ENCODE peak calls at places on chromosomes 1 and 21, in nine cellular contexts. One of them, this sample, is unnamed.

GRCh38 chr1:219745070-219745469 is 132.2 kb upstream of the ZC3H11B start:
- DNase-seq in right atrium auricular region: no peak
- DNase-seq in fibroblast of lung: peak; percentile 86
- DNase-seq in brain microvascular endothelial cell: peak; percentile 70
- DNase-seq in IMR-90: no peak
- DNase-seq in trophoblast cell: no peak
- DNase-seq in NT2/D1: no peak
- DNase-seq in upper lobe of right lung: no peak
- DNase-seq in tibial nerve: no peak
- DNase-seq in this sample: no peak

GRCh38 chr21:42307106-42307505 is 8.1 kb downstream of the TFF3 start:
- DNase-seq in right atrium auricular region: no peak
- DNase-seq in fibroblast of lung: no peak
- DNase-seq in brain microvascular endothelial cell: no peak
- DNase-seq in IMR-90: no peak
- DNase-seq in trophoblast cell: no peak
- DNase-seq in NT2/D1: no peak
- DNase-seq in upper lobe of right lung: no peak
- DNase-seq in tibial nerve: no peak
- DNase-seq in this sample: no peak

GRCh38 chr1:164440222-164440621 is 118.8 kb upstream of the PBX1 start:
- DNase-seq in right atrium auricular region: no peak
- DNase-seq in fibroblast of lung: peak; percentile 11
- DNase-seq in brain microvascular endothelial cell: peak; percentile 18
- DNase-seq in IMR-90: no peak
- DNase-seq in trophoblast cell: peak; percentile 3
- DNase-seq in NT2/D1: no peak
- DNase-seq in upper lobe of right lung: no peak
- DNase-seq in tibial nerve: no peak
- DNase-seq in this sample: peak; percentile 35

GRCh38 chr1:156705918-156706646 is 699 bp upstream of the CRABP2 start:
- DNase-seq in right atrium auricular region: peak; percentile 66
- DNase-seq in fibroblast of lung: peak; percentile 56
- DNase-seq in brain microvascular endothelial cell: no peak
- DNase-seq in IMR-90: peak; percentile 34
- DNase-seq in trophoblast cell: peak; percentile 77
- DNase-seq in NT2/D1: peak; percentile 93
- DNase-seq in upper lobe of right lung: no peak
- DNase-seq in tibial nerve: peak; percentile 49
- DNase-seq in this sample: peak; percentile 96

GRCh38 chr21:34796518-34797201 is 127.9 kb downstream of the CLIC6 start:
- DNase-seq in right atrium auricular region: no peak
- DNase-seq in fibroblast of lung: no peak
- DNase-seq in brain microvascular endothelial cell: no peak
- DNase-seq in IMR-90: no peak
- DNase-seq in trophoblast cell: no peak
- DNase-seq in NT2/D1: no peak
- DNase-seq in upper lobe of right lung: no peak
- DNase-seq in tibial nerve: no peak
- DNase-seq in this sample: peak; percentile 60

GRCh38 chr1:24963943-24964677 is 34.0 kb upstream of the RUNX3 start:
- DNase-seq in right atrium auricular region: no peak
- DNase-seq in fibroblast of lung: peak; percentile 23
- DNase-seq in brain microvascular endothelial cell: no peak
- DNase-seq in IMR-90: no peak
- DNase-seq in trophoblast cell: no peak
- DNase-seq in NT2/D1: no peak
- DNase-seq in upper lobe of right lung: no peak
- DNase-seq in tibial nerve: no peak
- DNase-seq in this sample: peak; percentile 43

GRCh38 chr1:74468982-74469603 is 43.3 kb downstream of the LRRC53 start:
- DNase-seq in right atrium auricular region: no peak
- DNase-seq in fibroblast of lung: peak; percentile 39
- DNase-seq in brain microvascular endothelial cell: no peak
- DNase-seq in IMR-90: peak; percentile 56
- DNase-seq in trophoblast cell: peak; percentile 80
- DNase-seq in NT2/D1: peak; percentile 52
- DNase-seq in upper lobe of right lung: no peak
- DNase-seq in tibial nerve: no peak
- DNase-seq in this sample: peak; percentile 48

GRCh38 chr1:85952460-85952859 is 204.1 kb downstream of the COL24A1 start:
- DNase-seq in right atrium auricular region: no peak
- DNase-seq in fibroblast of lung: no peak
- DNase-seq in brain microvascular endothelial cell: no peak
- DNase-seq in IMR-90: peak; percentile 6
- DNase-seq in trophoblast cell: no peak
- DNase-seq in NT2/D1: no peak
- DNase-seq in upper lobe of right lung: no peak
- DNase-seq in tibial nerve: no peak
- DNase-seq in this sample: no peak

GRCh38 chr1:87045757-87046422 is 131.5 kb downstream of the HS2ST1 start:
- DNase-seq in right atrium auricular region: no peak
- DNase-seq in fibroblast of lung: peak; percentile 63
- DNase-seq in brain microvascular endothelial cell: peak; percentile 13
- DNase-seq in IMR-90: peak; percentile 59
- DNase-seq in trophoblast cell: no peak
- DNase-seq in NT2/D1: no peak
- DNase-seq in upper lobe of right lung: no peak
- DNase-seq in tibial nerve: no peak
- DNase-seq in this sample: no peak

GRCh38 chr1:17365271-17365670 is 6.7 kb upstream of the PADI6 start:
- DNase-seq in right atrium auricular region: no peak
- DNase-seq in fibroblast of lung: no peak
- DNase-seq in brain microvascular endothelial cell: no peak
- DNase-seq in IMR-90: no peak
- DNase-seq in trophoblast cell: peak; percentile 8
- DNase-seq in NT2/D1: no peak
- DNase-seq in upper lobe of right lung: no peak
- DNase-seq in tibial nerve: no peak
- DNase-seq in this sample: no peak

GRCh38 chr1:31872658-31873636 is 57.1 kb upstream of the SPOCD1 start:
- DNase-seq in right atrium auricular region: no peak
- DNase-seq in fibroblast of lung: no peak
- DNase-seq in brain microvascular endothelial cell: no peak
- DNase-seq in IMR-90: no peak
- DNase-seq in trophoblast cell: no peak
- DNase-seq in NT2/D1: no peak
- DNase-seq in upper lobe of right lung: no peak
- DNase-seq in tibial nerve: no peak
- DNase-seq in this sample: no peak

GRCh38 chr1:168729405-168729802 is 398 bp upstream of the DPT start:
- DNase-seq in right atrium auricular region: no peak
- DNase-seq in fibroblast of lung: no peak
- DNase-seq in brain microvascular endothelial cell: no peak
- DNase-seq in IMR-90: no peak
- DNase-seq in trophoblast cell: no peak
- DNase-seq in NT2/D1: no peak
- DNase-seq in upper lobe of right lung: no peak
- DNase-seq in tibial nerve: no peak
- DNase-seq in this sample: no peak

GRCh38 chr1:168731244-168731643 is 2.2 kb upstream of the DPT start:
- DNase-seq in right atrium auricular region: no peak
- DNase-seq in fibroblast of lung: no peak
- DNase-seq in brain microvascular endothelial cell: no peak
- DNase-seq in IMR-90: no peak
- DNase-seq in trophoblast cell: peak; percentile 70
- DNase-seq in NT2/D1: no peak
- DNase-seq in upper lobe of right lung: no peak
- DNase-seq in tibial nerve: no peak
- DNase-seq in this sample: no peak

GRCh38 chr1:168726719-168727118 is 2.3 kb downstream of the DPT start:
- DNase-seq in right atrium auricular region: no peak
- DNase-seq in fibroblast of lung: no peak
- DNase-seq in brain microvascular endothelial cell: no peak
- DNase-seq in IMR-90: no peak
- DNase-seq in trophoblast cell: no peak
- DNase-seq in NT2/D1: no peak
- DNase-seq in upper lobe of right lung: no peak
- DNase-seq in tibial nerve: no peak
- DNase-seq in this sample: no peak

GRCh38 chr1:168726311-168726710 is 2.7 kb downstream of the DPT start:
- DNase-seq in right atrium auricular region: no peak
- DNase-seq in fibroblast of lung: peak; percentile 10
- DNase-seq in brain microvascular endothelial cell: no peak
- DNase-seq in IMR-90: no peak
- DNase-seq in trophoblast cell: no peak
- DNase-seq in NT2/D1: no peak
- DNase-seq in upper lobe of right lung: no peak
- DNase-seq in tibial nerve: no peak
- DNase-seq in this sample: no peak

DNA sequence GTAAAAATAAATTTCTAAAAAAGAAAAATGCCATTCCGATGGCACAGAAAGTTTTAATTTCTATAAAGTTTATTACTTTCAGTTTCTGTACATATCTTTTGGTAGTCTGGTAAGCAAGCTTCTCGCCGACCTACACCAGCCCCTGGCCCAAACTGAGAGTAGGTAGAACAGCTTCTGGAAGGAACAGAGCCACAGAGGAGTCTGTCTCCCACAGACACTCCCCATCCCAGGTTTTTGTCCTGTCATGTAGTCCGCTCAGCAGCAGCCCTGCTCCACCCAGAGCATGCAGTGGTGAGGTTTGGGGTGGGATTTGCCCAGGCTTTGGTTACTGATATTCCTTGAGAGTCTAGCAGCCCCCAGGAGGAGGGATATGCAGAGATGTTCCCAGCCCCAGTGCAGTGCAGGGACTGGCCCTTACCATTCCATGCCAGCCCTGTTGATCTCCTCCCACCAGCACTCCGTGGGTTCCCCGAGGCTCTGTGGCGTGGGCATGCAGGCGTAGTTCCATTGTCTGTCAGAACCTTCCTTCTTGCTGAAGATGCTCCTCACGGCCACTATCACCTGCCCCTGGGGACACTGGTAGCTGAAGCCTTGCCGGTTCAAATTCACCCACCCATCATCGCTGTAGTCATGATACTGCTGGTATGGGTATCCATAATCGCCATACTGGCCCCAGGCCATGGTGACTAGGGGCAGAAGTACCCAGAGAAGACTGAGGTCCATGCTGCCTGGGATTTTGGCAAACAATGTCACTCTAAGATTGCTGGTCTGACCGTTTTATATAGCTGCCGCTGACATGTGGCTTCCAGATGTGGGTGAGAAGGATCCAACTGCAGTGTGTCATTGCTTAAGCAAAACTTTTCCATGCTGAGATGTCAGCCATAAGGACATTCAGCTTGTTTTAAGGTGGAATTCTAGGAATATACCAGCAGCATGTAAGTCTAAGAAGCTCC is at the start of gene DPT:
- DNase-seq in right atrium auricular region: peak; percentile 74
- DNase-seq in fibroblast of lung: peak; percentile 71
- DNase-seq in brain microvascular endothelial cell: no peak
- DNase-seq in IMR-90: peak; percentile 9
- DNase-seq in trophoblast cell: peak; percentile 81
- DNase-seq in NT2/D1: no peak
- DNase-seq in upper lobe of right lung: no peak
- DNase-seq in tibial nerve: peak; percentile 50
- DNase-seq in this sample: no peak
- H3K4me3 ChIP-seq in right atrium auricular region: peak within 1 kb of the TSS; percentile 32
- H3K4me3 ChIP-seq in fibroblast of lung: peak within 1 kb of the TSS; percentile 42
- H3K4me3 ChIP-seq in brain microvascular endothelial cell: no peak within 1 kb of the TSS
- H3K4me3 ChIP-seq in IMR-90: no peak within 1 kb of the TSS
- H3K4me3 ChIP-seq in trophoblast cell: no peak within 1 kb of the TSS
- H3K4me3 ChIP-seq in NT2/D1: no peak within 1 kb of the TSS
- H3K4me3 ChIP-seq in upper lobe of right lung: peak within 1 kb of the TSS; percentile 37
- H3K4me3 ChIP-seq in tibial nerve: no peak within 1 kb of the TSS
- H3K4me3 ChIP-seq in this sample: no peak within 1 kb of the TSS

DNA sequence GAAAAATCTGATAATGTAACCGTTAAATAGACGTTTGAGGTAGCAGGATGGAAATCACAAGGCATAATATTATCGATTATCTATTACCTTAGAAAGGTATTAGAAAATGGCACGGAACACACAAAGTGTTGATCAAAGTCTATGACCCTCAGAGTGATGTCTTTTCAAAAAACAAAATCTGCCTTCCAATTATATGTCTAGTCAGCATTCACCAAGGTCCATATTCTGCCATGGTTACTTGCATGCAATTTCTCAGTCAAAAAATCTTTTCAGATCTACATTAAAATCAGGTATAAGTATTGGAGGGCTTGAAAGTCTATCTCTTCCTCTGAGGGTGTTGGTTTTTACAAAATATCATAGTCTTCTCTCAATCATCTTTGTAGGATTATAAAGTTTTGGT is 81.9 kb downstream of the KCTD3 start:
- DNase-seq in right atrium auricular region: no peak
- DNase-seq in fibroblast of lung: no peak
- DNase-seq in brain microvascular endothelial cell: no peak
- DNase-seq in IMR-90: no peak
- DNase-seq in trophoblast cell: no peak
- DNase-seq in NT2/D1: no peak
- DNase-seq in upper lobe of right lung: no peak
- DNase-seq in tibial nerve: no peak
- DNase-seq in this sample: no peak
- H3K36me3 ChIP-seq in right atrium auricular region: no peaks in the 10 kb centered on the region
- H3K36me3 ChIP-seq in fibroblast of lung: no peaks in the 10 kb centered on the region
- H3K36me3 ChIP-seq in brain microvascular endothelial cell: no peaks in the 10 kb centered on the region
- H3K36me3 ChIP-seq in IMR-90: no peaks in the 10 kb centered on the region
- H3K36me3 ChIP-seq in trophoblast cell: no peaks in the 10 kb centered on the region
- H3K36me3 ChIP-seq in NT2/D1: no peaks in the 10 kb centered on the region
- H3K36me3 ChIP-seq in upper lobe of right lung: no peaks in the 10 kb centered on the region
- H3K36me3 ChIP-seq in tibial nerve: no peaks in the 10 kb centered on the region
- H3K36me3 ChIP-seq in this sample: no peaks in the 10 kb centered on the region

GRCh38 chr1:3281735-3282134 is 172.7 kb upstream of the ARHGEF16 start:
- DNase-seq in right atrium auricular region: no peak
- DNase-seq in fibroblast of lung: no peak
- DNase-seq in brain microvascular endothelial cell: no peak
- DNase-seq in IMR-90: no peak
- DNase-seq in trophoblast cell: no peak
- DNase-seq in NT2/D1: no peak
- DNase-seq in upper lobe of right lung: no peak
- DNase-seq in tibial nerve: no peak
- DNase-seq in this sample: no peak
- H3K27me3 ChIP-seq in right atrium auricular region: no peaks in the 10 kb centered on the region
- H3K27me3 ChIP-seq in fibroblast of lung: no peaks in the 10 kb centered on the region
- H3K27me3 ChIP-seq in brain microvascular endothelial cell: no peaks in the 10 kb centered on the region
- H3K27me3 ChIP-seq in IMR-90: peaks cover 10% of the 10 kb centered on the region
- H3K27me3 ChIP-seq in trophoblast cell: no peaks in the 10 kb centered on the region
- H3K27me3 ChIP-seq in NT2/D1: no peaks in the 10 kb centered on the region
- H3K27me3 ChIP-seq in upper lobe of right lung: no peaks in the 10 kb centered on the region
- H3K27me3 ChIP-seq in tibial nerve: no peaks in the 10 kb centered on the region
- H3K27me3 ChIP-seq in this sample: peaks cover 2% of the 10 kb centered on the region

DNA sequence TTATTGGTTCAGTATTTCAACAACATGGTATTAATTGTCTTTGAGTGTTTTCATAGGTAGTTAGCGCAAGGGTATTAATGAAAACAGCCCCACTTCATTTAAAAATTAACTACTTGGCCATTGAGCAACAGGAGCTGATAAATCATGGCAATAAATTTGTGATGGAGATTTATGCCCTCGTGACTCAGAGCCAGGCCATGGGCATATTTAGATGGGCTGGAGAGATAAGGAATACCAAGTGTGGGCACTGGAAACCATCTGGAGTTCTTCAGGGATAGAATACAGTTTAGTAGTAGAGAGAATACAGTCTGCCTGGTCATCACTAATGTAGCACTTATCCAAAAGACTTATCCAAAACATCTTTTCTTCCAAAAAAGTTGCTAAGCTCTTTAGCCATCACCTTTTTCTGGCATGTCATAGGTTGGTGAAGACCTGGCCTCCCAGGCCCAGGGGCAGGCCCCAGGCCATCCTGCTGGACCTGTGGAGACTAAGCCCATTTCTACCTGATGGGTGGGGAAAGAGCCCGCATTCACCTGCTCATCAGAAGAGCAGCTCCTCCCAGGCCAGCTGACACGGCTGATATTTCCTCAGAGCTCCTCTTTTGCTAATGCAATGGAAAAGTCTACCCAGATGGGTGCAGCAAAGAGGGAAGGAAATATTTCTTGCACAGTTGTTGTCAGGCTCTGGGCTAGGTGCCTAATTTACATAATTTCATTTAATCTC is 238.0 kb downstream of the TM2D1 start:
- DNase-seq in right atrium auricular region: no peak
- DNase-seq in fibroblast of lung: no peak
- DNase-seq in brain microvascular endothelial cell: no peak
- DNase-seq in IMR-90: no peak
- DNase-seq in trophoblast cell: peak; percentile 76
- DNase-seq in NT2/D1: no peak
- DNase-seq in upper lobe of right lung: no peak
- DNase-seq in tibial nerve: no peak
- DNase-seq in this sample: no peak
- H3K4me3 ChIP-seq in right atrium auricular region: no peak overlapping the region
- H3K4me3 ChIP-seq in fibroblast of lung: no peak overlapping the region
- H3K4me3 ChIP-seq in brain microvascular endothelial cell: no peak overlapping the region
- H3K4me3 ChIP-seq in IMR-90: no peak overlapping the region
- H3K4me3 ChIP-seq in trophoblast cell: no peak overlapping the region
- H3K4me3 ChIP-seq in NT2/D1: no peak overlapping the region
- H3K4me3 ChIP-seq in upper lobe of right lung: no peak overlapping the region
- H3K4me3 ChIP-seq in tibial nerve: no peak overlapping the region
- H3K4me3 ChIP-seq in this sample: no peak overlapping the region